ENCODE peak calls at places on chromosomes 13 and 19, in seven cellular contexts. R, O, J, W, C, T and P are unnamed samples.
A peak's percentile ranks its signal among the peaks of the same experiment; 100 is the strongest.

GRCh38 chr13:73171242-73171641 is 112.4 kb downstream of the KLF5 start:
- DNase-seq in W (no peak), J (no peak), C (no peak), T (no peak), O (no peak), R (no peak), P (peak; percentile 62)

GRCh38 chr13:24636776-24637175 is 43.4 kb upstream of the ATP12A start:
- DNase-seq in O (no peak), W (no peak), C (no peak), J (no peak), T (no peak), R (no peak), P (no peak)

GRCh38 chr19:55206664-55207500 is 2.4 kb downstream of the PTPRH start:
- DNase-seq in T (peak; percentile 77), W (peak; percentile 97), J (peak; percentile 80), C (peak; percentile 96), O (peak; percentile 17), R (peak; percentile 96), P (peak; percentile 85)

GRCh38 chr19:50564229-50565105 is 3.8 kb downstream of the LRRC4B start:
- DNase-seq in T (no peak), O (no peak), W (no peak), R (no peak), C (no peak), J (no peak), P (no peak)

GRCh38 chr19:32404939-32405430 is 585 bp upstream of the DPY19L3 start:
- DNase-seq in W (peak; percentile 47), J (no peak), O (peak; percentile 8), R (peak; percentile 55), T (peak; percentile 84), C (peak; percentile 86), P (no peak)

GRCh38 chr13:39559838-39560237 is 43.2 kb downstream of the LHFPL6 start:
- DNase-seq in W (no peak), O (no peak), C (no peak), J (no peak), R (no peak), T (no peak), P (no peak)

GRCh38 chr19:10217085-10217484 is 14.0 kb downstream of the S1PR2 start:
- DNase-seq in O (no peak), J (no peak), C (no peak), W (no peak), R (no peak), T (no peak), P (no peak)

GRCh38 chr13:102911336-102911735 is 65.5 kb downstream of the ERCC5 start:
- DNase-seq in R (no peak), W (no peak), J (no peak), O (no peak), T (no peak), C (no peak), P (peak; percentile 99)

GRCh38 chr19:54937926-54938325 is 9.4 kb downstream of the NLRP7 start:
- DNase-seq in O (peak; percentile 94), T (no peak), C (no peak), W (no peak), R (no peak), J (no peak), P (no peak)

GRCh38 chr19:38644719-38645118 is 2.7 kb upstream of the ACTN4 start:
- DNase-seq in T (no peak), C (no peak), W (no peak), O (no peak), R (no peak), J (peak; percentile 76), P (peak; percentile 28)

GRCh38 chr19:1225451-1226226 is 12.2 kb downstream of the CBARP start:
- DNase-seq in R (no peak), T (no peak), J (no peak), O (no peak), C (no peak), W (no peak), P (no peak)

GRCh38 chr13:46801831-46802230 is 4.9 kb upstream of the ESD start:
- DNase-seq in C (no peak), R (no peak), O (no peak), J (no peak), T (no peak), W (no peak), P (no peak)

GRCh38 chr19:10510301-10510802 is 6.9 kb downstream of the S1PR5 start:
- DNase-seq in J (peak; percentile 46), C (no peak), R (peak; percentile 30), T (peak; percentile 64), O (peak; percentile 48), W (peak; percentile 59), P (peak; percentile 72)

GRCh38 chr13:51584731-51585191 is 499 bp downstream of the WDFY2 start:
- DNase-seq in C (no peak), W (peak; percentile 51), J (peak; percentile 83), O (peak; percentile 55), R (peak; percentile 77), T (peak; percentile 84), P (peak; percentile 79)

GRCh38 chr13:102286326-102286725 is 115.5 kb downstream of the FGF14 start:
- DNase-seq in J (peak; percentile 37), T (no peak), R (peak; percentile 97), W (no peak), C (no peak), O (no peak), P (peak; percentile 93)

GRCh38 chr19:1063030-1063908 is 3.7 kb upstream of the ARHGAP45 start:
- DNase-seq in J (peak; percentile 57), C (peak; percentile 81), O (peak; percentile 73), W (peak; percentile 87), R (peak; percentile 47), T (no peak), P (no peak)

GRCh38 chr19:12052571-12053169 is at the start of gene ZNF878:
- DNase-seq in W (peak; percentile 86), R (peak; percentile 90), C (peak; percentile 96), J (peak; percentile 99), O (no peak), T (peak; percentile 99), P (peak; percentile 76)

GRCh38 chr19:36635342-36635741 is 30.2 kb downstream of the ZNF382 start:
- DNase-seq in T (no peak), R (no peak), C (no peak), W (no peak), J (no peak), O (no peak), P (no peak)

GRCh38 chr19:22331521-22331920 is 45.3 kb downstream of the ZNF729 start:
- DNase-seq in J (no peak), T (no peak), C (no peak), O (no peak), R (no peak), W (no peak), P (no peak)

GRCh38 chr19:50649433-50650391 is at the start of gene C19orf81:
- DNase-seq in J (peak; percentile 95), C (no peak), W (peak; percentile 79), T (peak; percentile 77), R (peak; percentile 38), O (no peak), P (no peak)

GRCh38 chr19:7862413-7862951 is 11.7 kb downstream of the PRR36 start:
- DNase-seq in J (peak; percentile 92), C (peak; percentile 87), W (peak; percentile 93), R (peak; percentile 56), T (peak; percentile 96), O (peak; percentile 42), P (no peak)

GRCh38 chr13:93151277-93151676 is 75.3 kb upstream of the GPC6 start:
- DNase-seq in R (peak; percentile 90), C (no peak), J (no peak), W (no peak), O (no peak), T (no peak), P (peak; percentile 87)

GRCh38 chr19:39157275-39157996 is 31.9 kb downstream of the PAK4 start:
- DNase-seq in J (no peak), C (no peak), O (no peak), T (no peak), R (no peak), W (no peak), P (no peak)

GRCh38 chr19:2993579-2993978 is 16.2 kb downstream of the TLE6 start:
- DNase-seq in O (no peak), T (no peak), R (no peak), C (no peak), W (no peak), J (no peak), P (no peak)

GRCh38 chr13:99926014-99926731 is 45.4 kb downstream of the ZIC5 start:
- DNase-seq in T (no peak), R (peak; percentile 59), W (peak; percentile 25), J (no peak), C (no peak), O (no peak), P (no peak)

GRCh38 chr19:36489920-36490415 is 607 bp upstream of the ZNF566 start:
- DNase-seq in R (peak; percentile 93), J (peak; percentile 99), W (peak; percentile 93), O (peak; percentile 18), C (no peak), T (peak; percentile 96), P (no peak)

GRCh38 chr19:38544569-38545315 is 73.0 kb downstream of the MAP4K1 start:
- DNase-seq in W (peak; percentile 55), T (peak; percentile 64), C (no peak), J (peak; percentile 83), O (peak; percentile 81), R (peak; percentile 18), P (no peak)

GRCh38 chr13:73983109-73983508 is 151.1 kb downstream of the KLF12 start:
- DNase-seq in J (no peak), W (no peak), C (no peak), O (no peak), R (no peak), T (no peak), P (no peak)

GRCh38 chr13:113428871-113429607 is 24.2 kb downstream of the ADPRHL1 start:
- DNase-seq in R (no peak), T (peak; percentile 1), J (no peak), O (no peak), W (no peak), C (no peak), P (no peak)
- H3K27ac ChIP-seq in R (no peak overlapping the region), T (no peak overlapping the region), J (no peak overlapping the region), O (no peak overlapping the region), W (no peak overlapping the region), C (no peak overlapping the region), P (no peak overlapping the region)

GRCh38 chr19:47227347-47228167 is 3.4 kb downstream of the BBC3 start:
- DNase-seq in C (peak; percentile 98), T (peak; percentile 97), W (peak; percentile 97), O (peak; percentile 70), J (peak; percentile 100), R (peak; percentile 94), P (peak; percentile 68)
- H3K9ac ChIP-seq in C (peak overlapping the region; percentile 58), T (no peak overlapping the region), W (peak overlapping the region; percentile 87), O (peak overlapping the region; percentile 98), J (peak overlapping the region; percentile 76), R (peak overlapping the region; percentile 85), P (no peak overlapping the region)

GRCh38 chr19:41997121-41997850 is 3.3 kb upstream of the ATP1A3 start:
- DNase-seq in R (peak; percentile 75), O (peak; percentile 27), W (peak; percentile 60), J (peak; percentile 76), T (peak; percentile 90), C (peak; percentile 81), P (peak; percentile 23)
- H3K27ac ChIP-seq in R (no peak overlapping the region), O (no peak overlapping the region), W (no peak overlapping the region), J (no peak overlapping the region), T (no peak overlapping the region), C (no peak overlapping the region), P (no peak overlapping the region)

DNA sequence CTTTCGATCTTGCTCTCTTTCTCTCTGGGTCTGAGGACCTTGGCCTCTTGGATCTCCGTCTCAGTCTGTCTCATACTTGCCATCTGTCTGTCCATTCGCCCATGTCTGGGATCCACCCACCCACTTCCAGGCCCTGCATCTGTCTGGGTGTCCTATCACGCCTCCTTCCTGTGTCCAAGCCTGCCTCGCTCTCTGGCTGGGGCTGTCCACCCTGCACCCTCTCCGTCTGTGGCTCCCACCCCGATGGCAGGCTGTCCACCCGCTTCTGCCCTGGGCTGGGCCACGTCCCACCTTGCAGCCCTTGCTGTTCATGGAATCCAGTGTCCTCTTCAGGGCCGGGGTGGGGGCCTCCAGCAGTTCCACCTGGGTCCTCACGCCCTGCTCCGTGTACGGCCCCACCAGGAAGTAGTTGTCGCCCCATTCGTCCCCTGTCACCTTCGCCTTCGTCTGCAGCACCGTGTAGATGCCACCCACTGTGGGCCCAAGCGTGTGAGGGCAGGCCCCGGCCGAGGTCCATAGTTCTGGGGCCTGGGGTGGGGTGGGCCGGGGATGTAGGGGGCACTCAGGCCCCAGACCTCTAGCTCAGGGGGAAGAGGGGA is 2.0 kb downstream of the GYS1 start:
- DNase-seq in W (no peak), T (no peak), R (no peak), J (no peak), O (no peak), C (no peak), P (no peak)
- H3K9ac ChIP-seq in W (no peak overlapping the region), T (peak overlapping the region; percentile 71), R (peak overlapping the region; percentile 99), J (no peak overlapping the region), O (no peak overlapping the region), C (no peak overlapping the region), P (peak overlapping the region; percentile 89)